ENCODE peak calls at places on chromosomes 12 and 14, in seven cellular contexts. F is hepatocyte, A is esophagus squamous epithelium, Z is PC-3, C is colonic mucosa, W is fibroblast of lung, O is psoas muscle. L is an unnamed sample.

GRCh38 chr14:63632932-63633514 is 8.6 kb downstream of the WDR89 start:
- DNase-seq in F (peak; percentile 24), A (no peak), Z (peak; percentile 71), C (no peak), W (peak; percentile 46), O (no peak), L (peak; percentile 10)

GRCh38 chr12:16984484-16984883 is 378.5 kb upstream of the LMO3 start:
- DNase-seq in F (no peak), A (no peak), Z (no peak), C (no peak), W (no peak), O (no peak), L (no peak)

GRCh38 chr12:132559652-132560420 is 50.5 kb downstream of the LRCOL1 start:
- DNase-seq in F (peak; percentile 83), A (no peak), Z (peak; percentile 73), C (peak; percentile 45), W (peak; percentile 41), O (peak; percentile 72), L (peak; percentile 99)

GRCh38 chr14:51458563-51458955 is 193.2 kb upstream of the FRMD6 start:
- DNase-seq in F (no peak), A (no peak), Z (peak; percentile 90), C (no peak), W (peak; percentile 74), O (no peak), L (no peak)

GRCh38 chr12:45415393-45415817 is 199.5 kb downstream of the ANO6 start:
- DNase-seq in F (peak; percentile 42), A (no peak), Z (peak; percentile 99), C (no peak), W (peak; percentile 98), O (peak; percentile 83), L (no peak)

GRCh38 chr12:10501031-10501430 is 4.7 kb upstream of the EIF2S3B start:
- DNase-seq in F (no peak), A (no peak), Z (peak; percentile 25), C (no peak), W (peak; percentile 44), O (no peak), L (no peak)

GRCh38 chr12:101243074-101243473 is 33.0 kb upstream of the SLC5A8 start:
- DNase-seq in F (no peak), A (no peak), Z (no peak), C (no peak), W (no peak), O (no peak), L (no peak)

GRCh38 chr12:112851024-112851777 is 55.6 kb upstream of the OAS1 start:
- DNase-seq in F (no peak), A (no peak), Z (no peak), C (no peak), W (no peak), O (no peak), L (no peak)

GRCh38 chr14:85528080-85528881 is 1.7 kb upstream of the FLRT2 start:
- DNase-seq in F (peak; percentile 81), A (no peak), Z (peak; percentile 50), C (peak; percentile 19), W (peak; percentile 93), O (peak; percentile 38), L (peak; percentile 48)

GRCh38 chr12:92784356-92784755 is 81.6 kb downstream of the PLEKHG7 start:
- DNase-seq in F (no peak), A (no peak), Z (no peak), C (no peak), W (peak; percentile 73), O (no peak), L (no peak)

GRCh38 chr14:105247026-105247425 is 1.3 kb upstream of the BTBD6 start:
- DNase-seq in F (no peak), A (no peak), Z (no peak), C (no peak), W (no peak), O (peak; percentile 47), L (no peak)
- H3K36me3 ChIP-seq in F (no peaks in the 10 kb centered on the region), A (peaks cover 7% of the 10 kb centered on the region), Z (peaks cover 6% of the 10 kb centered on the region), C (peaks cover 7% of the 10 kb centered on the region), W (peaks cover 16% of the 10 kb centered on the region), O (peaks cover 25% of the 10 kb centered on the region), L (no peaks in the 10 kb centered on the region)

GRCh38 chr14:61343471-61343870 is 22.1 kb downstream of the PRKCH start:
- DNase-seq in F (no peak), A (no peak), Z (peak; percentile 16), C (no peak), W (peak; percentile 12), O (no peak), L (no peak)

GRCh38 chr14:61344437-61345143 is 23.2 kb downstream of the PRKCH start:
- DNase-seq in F (no peak), A (no peak), Z (no peak), C (no peak), W (no peak), O (no peak), L (no peak)

GRCh38 chr14:61345144-61345482 is 23.7 kb downstream of the PRKCH start:
- DNase-seq in F (no peak), A (no peak), Z (no peak), C (no peak), W (no peak), O (no peak), L (no peak)

GRCh38 chr14:61342941-61343340 is 21.6 kb downstream of the PRKCH start:
- DNase-seq in F (no peak), A (no peak), Z (no peak), C (no peak), W (no peak), O (no peak), L (no peak)

DNA sequence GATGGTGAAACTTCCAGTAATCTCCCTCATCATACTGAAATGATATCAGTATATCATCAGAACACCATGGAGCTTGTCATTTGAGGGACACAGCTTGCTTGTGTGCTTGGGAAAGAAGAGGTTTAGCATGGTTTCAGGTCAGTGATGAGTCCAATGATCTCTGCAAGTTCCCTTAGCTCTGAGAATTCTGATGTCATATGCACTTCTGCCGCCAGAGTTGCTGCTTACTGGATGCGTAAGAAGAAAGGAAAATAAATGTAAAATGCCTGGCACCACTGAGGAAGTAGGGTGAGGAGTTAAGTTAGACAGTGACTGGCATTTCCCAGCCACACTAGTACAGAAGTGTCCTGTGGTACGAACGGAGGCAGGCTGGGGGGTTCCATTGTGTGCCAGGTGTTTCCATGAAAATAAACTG is 22.6 kb downstream of the PRKCH start:
- DNase-seq in F (no peak), A (no peak), Z (no peak), C (no peak), W (no peak), O (no peak), L (no peak)
- H3K4me3 ChIP-seq in F (no peak overlapping the region), A (peak overlapping the region; percentile 9), Z (no peak overlapping the region), C (no peak overlapping the region), W (no peak overlapping the region), O (no peak overlapping the region), L (no peak overlapping the region)

GRCh38 chr12:54009171-54010052 is 627 bp downstream of the HOXC8 start:
- DNase-seq in F (peak; percentile 54), A (no peak), Z (peak; percentile 46), C (no peak), W (no peak), O (peak; percentile 62), L (peak; percentile 77)

GRCh38 chr12:54008260-54008552 is 579 bp upstream of the HOXC8 start:
- DNase-seq in F (no peak), A (no peak), Z (no peak), C (no peak), W (no peak), O (peak; percentile 12), L (no peak)

GRCh38 chr12:54010972-54011664 is 2.3 kb downstream of the HOXC8 start:
- DNase-seq in F (no peak), A (no peak), Z (no peak), C (no peak), W (no peak), O (peak; percentile 39), L (no peak)

GRCh38 chr12:54011665-54012532 is 3.1 kb downstream of the HOXC8 start:
- DNase-seq in F (no peak), A (no peak), Z (no peak), C (no peak), W (no peak), O (peak; percentile 23), L (peak; percentile 67)

DNA sequence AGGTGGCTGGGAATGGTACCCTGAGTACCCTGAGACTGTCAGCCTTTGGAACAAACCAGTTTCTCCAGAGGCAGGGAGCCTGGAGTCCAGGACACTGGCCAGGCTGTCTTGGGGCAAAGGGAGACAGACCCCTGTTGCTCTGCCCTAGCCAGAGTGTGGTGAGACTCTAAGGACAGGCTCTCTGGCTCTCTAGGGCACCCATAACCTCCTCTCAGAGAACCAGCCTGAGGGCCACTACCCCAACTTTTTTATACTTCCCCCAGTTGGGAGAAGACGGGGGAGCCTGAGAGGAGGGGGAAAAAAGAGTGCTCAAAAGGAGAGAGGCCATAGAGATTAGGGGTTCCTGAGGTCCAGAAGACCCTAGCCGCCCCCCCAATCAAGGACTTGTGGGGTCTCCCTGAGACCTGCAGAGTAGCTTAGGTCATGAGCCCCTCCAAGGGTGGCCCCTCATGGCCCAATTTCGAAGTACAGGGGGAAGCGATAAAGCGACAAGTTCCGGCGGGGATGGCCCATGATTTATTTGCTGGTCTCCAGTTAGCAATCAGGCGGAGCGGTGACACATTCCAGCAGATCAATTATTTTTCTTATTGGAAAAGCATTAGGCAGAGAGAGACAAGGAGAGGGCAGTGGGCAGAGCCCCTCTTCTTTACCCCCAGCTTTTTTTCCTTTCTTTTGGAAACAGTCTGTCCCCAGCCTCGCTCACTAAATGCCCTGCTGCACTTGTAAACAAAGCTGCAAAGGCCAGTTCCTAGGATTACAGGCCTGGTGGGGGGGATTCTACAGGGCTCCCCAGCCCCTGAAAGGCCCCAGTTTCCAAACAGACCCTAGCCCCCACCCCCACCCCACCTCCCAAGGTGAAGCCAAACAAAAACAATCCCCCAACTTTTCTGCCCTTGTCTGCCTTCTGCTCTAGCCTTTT is 1.5 kb downstream of the HOXC8 start:
- DNase-seq in F (no peak), A (no peak), Z (no peak), C (no peak), W (no peak), O (peak; percentile 44), L (no peak)
- H3K27me3 ChIP-seq in F (peaks cover 88% of the 10 kb centered on the region), A (peaks cover 39% of the 10 kb centered on the region), Z (no peaks in the 10 kb centered on the region), C (peaks cover 92% of the 10 kb centered on the region), W (peaks cover 74% of the 10 kb centered on the region), O (no peaks in the 10 kb centered on the region), L (peaks cover 100% of the 10 kb centered on the region)

GRCh38 chr14:101887219-101887618 is 77.2 kb upstream of the DYNC1H1 start:
- DNase-seq in F (no peak), A (no peak), Z (no peak), C (no peak), W (no peak), O (no peak), L (no peak)
- H3K36me3 ChIP-seq in F (no peaks in the 10 kb centered on the region), A (peaks cover 27% of the 10 kb centered on the region), Z (peaks cover 2% of the 10 kb centered on the region), C (peaks cover 25% of the 10 kb centered on the region), W (peaks cover 8% of the 10 kb centered on the region), O (peaks cover 96% of the 10 kb centered on the region), L (peaks cover 1% of the 10 kb centered on the region)

GRCh38 chr14:20680843-20681347 is 3.5 kb upstream of the RNASE4 start:
- DNase-seq in F (no peak), A (peak; percentile 18), Z (peak; percentile 80), C (peak; percentile 68), W (no peak), O (no peak), L (no peak)

GRCh38 chr14:20680363-20680762 is 4.0 kb upstream of the RNASE4 start:
- DNase-seq in F (no peak), A (no peak), Z (no peak), C (no peak), W (no peak), O (no peak), L (no peak)

GRCh38 chr14:20682127-20682434 is 2.3 kb upstream of the RNASE4 start:
- DNase-seq in F (no peak), A (no peak), Z (no peak), C (peak; percentile 59), W (no peak), O (no peak), L (no peak)

GRCh38 chr14:20681348-20682126 is 2.8 kb upstream of the RNASE4 start:
- DNase-seq in F (peak; percentile 94), A (peak; percentile 21), Z (peak; percentile 97), C (peak; percentile 88), W (peak; percentile 90), O (peak; percentile 84), L (peak; percentile 77)

GRCh38 chr14:20679907-20680306 is 4.5 kb upstream of the RNASE4 start:
- DNase-seq in F (peak; percentile 53), A (no peak), Z (peak; percentile 48), C (peak; percentile 46), W (peak; percentile 28), O (no peak), L (peak; percentile 64)
- H3K4me3 ChIP-seq in F (no peak overlapping the region), A (no peak overlapping the region), Z (peak overlapping the region; percentile 85), C (no peak overlapping the region), W (no peak overlapping the region), O (peak overlapping the region; percentile 89), L (no peak overlapping the region)

L was measured in H7.